ENCODE peak calls at places on chromosome 21, in four cellular contexts. K is SK-N-SH; A is CD4-positive, CD25-positive, alpha-beta regulatory T cell; M is fibroblast of pulmonary artery. F is an unnamed sample.

GRCh38 chr21:36696640-36697472 is 2.1 kb upstream of the SIM2 start:
- DNase-seq in K (peak; percentile 43), M (no peak), A (no peak), F (no peak)

GRCh38 chr21:15241997-15242767 is 177.4 kb upstream of the NRIP1 start:
- DNase-seq in K (no peak), M (no peak), A (no peak), F (no peak)

GRCh38 chr21:33894736-33895288 is 20.8 kb downstream of the ATP5PO start:
- DNase-seq in M (peak; percentile 92), A (peak; percentile 43), K (peak; percentile 88), F (peak; percentile 83)

GRCh38 chr21:25375675-25376074 is 231.6 kb downstream of the MRPL39 start:
- DNase-seq in K (no peak), A (no peak), M (peak; percentile 55), F (no peak)

GRCh38 chr21:44461438-44462089 is 6.3 kb downstream of the LRRC3 start:
- DNase-seq in K (peak; percentile 50), A (no peak), M (no peak), F (no peak)

GRCh38 chr21:45819478-45820170 is 161.9 kb upstream of the COL6A1 start:
- DNase-seq in K (peak; percentile 83), M (no peak), A (no peak), F (no peak)

GRCh38 chr21:18722193-18722592 is 318.6 kb upstream of the TMPRSS15 start:
- DNase-seq in M (no peak), A (no peak), K (no peak), F (no peak)

GRCh38 chr21:44616591-44616926 is 4.7 kb downstream of the KRTAP10-8 start:
- DNase-seq in K (no peak), A (no peak), M (no peak), F (no peak)

GRCh38 chr21:46675595-46676280 is 40.3 kb downstream of the PRMT2 start:
- DNase-seq in K (no peak), A (no peak), M (peak; percentile 8), F (no peak)

GRCh38 chr21:28099296-28099695 is 893.4 kb downstream of the LTN1 start:
- DNase-seq in A (no peak), M (peak; percentile 67), K (no peak), F (no peak)

GRCh38 chr21:21481238-21481637 is 483.0 kb downstream of the NCAM2 start:
- DNase-seq in K (no peak), M (peak; percentile 32), A (no peak), F (no peak)

GRCh38 chr21:39660191-39660590 is 47.5 kb downstream of the B3GALT5 start:
- DNase-seq in K (peak; percentile 70), A (no peak), M (peak; percentile 28), F (no peak)
- H3K4me3 ChIP-seq in K (no peak overlapping the region), A (no peak overlapping the region), M (no peak overlapping the region), F (no peak overlapping the region)

DNA sequence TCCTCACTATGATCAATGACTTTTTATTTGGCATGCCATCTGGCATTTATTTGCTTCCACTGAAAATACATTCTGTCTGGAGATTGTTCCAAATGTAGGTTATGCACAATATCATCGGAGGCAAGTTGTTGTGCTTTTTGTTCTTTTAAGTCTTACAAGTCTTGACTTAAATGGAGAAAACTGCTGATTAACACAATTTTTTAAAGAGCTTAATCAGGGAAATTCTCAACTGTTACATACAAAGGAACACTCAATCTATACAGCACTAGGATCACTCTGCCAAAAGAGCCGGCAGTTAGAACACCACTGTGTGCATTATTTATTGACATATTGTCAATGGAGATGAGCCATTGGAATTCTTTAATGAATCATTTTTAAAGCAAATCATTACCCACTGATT is 19.2 kb downstream of the CYYR1 start:
- DNase-seq in A (no peak), M (no peak), K (no peak), F (no peak)
- H3K4me3 ChIP-seq in A (no peak overlapping the region), M (no peak overlapping the region), K (no peak overlapping the region), F (no peak overlapping the region)

GRCh38 chr21:42962360-42963007 is 11.9 kb upstream of the PKNOX1 start:
- DNase-seq in K (no peak), M (no peak), A (no peak), F (no peak)

GRCh38 chr21:42959754-42960153 is 14.6 kb upstream of the PKNOX1 start:
- DNase-seq in M (no peak), K (no peak), A (no peak), F (no peak)

DNA sequence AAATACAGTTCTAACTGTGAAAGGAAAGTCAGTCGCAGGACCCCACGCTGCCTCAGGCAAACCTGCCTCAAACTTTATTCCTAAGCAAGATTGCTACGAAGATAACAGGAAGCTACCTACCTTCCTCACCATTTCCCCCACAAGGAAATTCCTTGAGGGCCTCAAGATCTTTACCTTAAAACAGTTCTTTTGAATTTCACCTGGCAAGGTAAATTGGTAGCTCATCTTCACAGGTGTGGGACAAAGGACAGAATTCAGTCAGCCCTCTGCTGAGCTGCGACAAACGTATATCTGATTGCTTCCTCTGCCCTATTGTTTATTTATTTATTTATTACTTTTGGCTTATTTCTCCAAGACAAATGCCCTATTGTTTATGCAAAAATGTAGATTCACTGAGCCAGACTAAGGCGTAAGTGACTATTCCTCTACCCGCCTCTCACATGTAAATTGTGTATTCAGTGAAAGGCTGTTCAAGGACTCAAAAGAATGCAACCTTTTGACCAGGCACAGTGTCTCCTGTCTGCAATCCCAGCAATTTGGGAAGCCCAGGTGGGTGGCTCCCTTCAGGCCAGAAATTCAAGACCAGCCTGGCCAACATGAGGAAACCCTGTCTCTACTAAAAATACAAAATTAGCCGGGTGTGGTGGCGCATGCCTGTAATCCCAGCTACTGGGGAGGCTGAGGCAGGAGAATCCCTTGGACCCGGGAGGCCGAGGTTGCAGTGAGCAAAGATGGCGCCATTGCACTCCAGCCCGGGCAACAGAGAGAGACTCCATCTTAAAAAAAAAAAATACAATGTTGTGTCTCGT is 17.3 kb upstream of the PKNOX1 start:
- DNase-seq in M (no peak), A (no peak), K (no peak), F (no peak)
- H3K4me3 ChIP-seq in M (no peak overlapping the region), A (no peak overlapping the region), K (no peak overlapping the region), F (no peak overlapping the region)

GRCh38 chr21:31190516-31190915 is 152.2 kb upstream of the KRTAP19-8 start:
- DNase-seq in M (no peak), A (no peak), K (no peak), F (no peak)
- H3K4me3 ChIP-seq in M (no peak overlapping the region), A (peak overlapping the region; percentile 86), K (no peak overlapping the region), F (no peak overlapping the region)

DNA sequence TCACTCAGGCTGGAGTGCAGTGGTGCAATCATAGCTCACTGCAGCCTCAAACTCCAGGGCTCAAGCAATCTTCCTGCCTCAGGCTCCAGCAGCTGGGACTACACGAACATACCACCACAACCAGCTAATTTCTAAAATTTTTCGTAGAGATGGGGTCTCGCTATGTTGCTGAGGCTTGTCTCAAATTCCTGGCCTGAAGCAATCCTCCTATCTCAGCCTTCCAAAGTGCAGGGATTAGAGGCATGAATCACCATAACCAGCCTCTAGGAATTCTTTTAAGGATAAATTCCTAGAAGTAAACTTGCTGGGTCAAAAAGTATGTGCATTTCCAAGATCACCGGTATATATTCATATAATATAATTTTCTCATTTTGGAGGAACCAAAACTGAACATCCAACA is 17.6 kb upstream of the HUNK start:
- DNase-seq in K (no peak), A (no peak), M (no peak), F (no peak)
- H3K4me3 ChIP-seq in K (no peak overlapping the region), A (no peak overlapping the region), M (no peak overlapping the region), F (no peak overlapping the region)

DNA sequence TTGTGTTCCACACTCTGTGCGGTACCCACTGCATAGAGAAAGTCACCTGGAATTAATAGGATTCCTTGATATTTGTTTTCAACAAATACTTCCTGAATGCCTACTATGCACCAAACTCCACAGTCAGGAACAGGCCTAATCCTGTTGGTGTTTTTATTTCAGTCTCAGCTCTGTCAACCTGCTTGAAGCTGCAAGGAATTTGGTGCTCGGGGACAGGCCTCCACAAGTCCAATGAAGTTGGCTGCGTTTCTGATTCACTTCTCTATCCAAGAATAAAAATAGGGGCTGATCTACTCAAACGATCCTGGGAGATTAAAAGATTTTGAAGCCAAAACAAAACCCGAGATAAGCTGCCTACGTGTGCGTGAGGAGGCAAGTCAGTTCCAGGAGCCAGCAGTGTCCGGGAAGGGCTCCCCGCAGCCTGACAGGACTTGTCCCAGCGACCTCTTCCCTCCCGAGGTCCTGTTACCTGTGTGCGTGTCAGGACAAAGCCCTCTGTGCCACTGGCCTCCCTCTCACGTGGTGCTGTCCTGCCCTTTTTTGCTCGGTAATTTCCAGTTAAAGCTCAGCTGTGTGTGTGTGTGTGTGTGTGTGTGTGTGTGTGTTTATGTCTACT is 98.0 kb downstream of the ETS2 start:
- DNase-seq in M (no peak), A (no peak), K (no peak), F (no peak)
- H3K4me3 ChIP-seq in M (no peak overlapping the region), A (no peak overlapping the region), K (no peak overlapping the region), F (no peak overlapping the region)

DNA sequence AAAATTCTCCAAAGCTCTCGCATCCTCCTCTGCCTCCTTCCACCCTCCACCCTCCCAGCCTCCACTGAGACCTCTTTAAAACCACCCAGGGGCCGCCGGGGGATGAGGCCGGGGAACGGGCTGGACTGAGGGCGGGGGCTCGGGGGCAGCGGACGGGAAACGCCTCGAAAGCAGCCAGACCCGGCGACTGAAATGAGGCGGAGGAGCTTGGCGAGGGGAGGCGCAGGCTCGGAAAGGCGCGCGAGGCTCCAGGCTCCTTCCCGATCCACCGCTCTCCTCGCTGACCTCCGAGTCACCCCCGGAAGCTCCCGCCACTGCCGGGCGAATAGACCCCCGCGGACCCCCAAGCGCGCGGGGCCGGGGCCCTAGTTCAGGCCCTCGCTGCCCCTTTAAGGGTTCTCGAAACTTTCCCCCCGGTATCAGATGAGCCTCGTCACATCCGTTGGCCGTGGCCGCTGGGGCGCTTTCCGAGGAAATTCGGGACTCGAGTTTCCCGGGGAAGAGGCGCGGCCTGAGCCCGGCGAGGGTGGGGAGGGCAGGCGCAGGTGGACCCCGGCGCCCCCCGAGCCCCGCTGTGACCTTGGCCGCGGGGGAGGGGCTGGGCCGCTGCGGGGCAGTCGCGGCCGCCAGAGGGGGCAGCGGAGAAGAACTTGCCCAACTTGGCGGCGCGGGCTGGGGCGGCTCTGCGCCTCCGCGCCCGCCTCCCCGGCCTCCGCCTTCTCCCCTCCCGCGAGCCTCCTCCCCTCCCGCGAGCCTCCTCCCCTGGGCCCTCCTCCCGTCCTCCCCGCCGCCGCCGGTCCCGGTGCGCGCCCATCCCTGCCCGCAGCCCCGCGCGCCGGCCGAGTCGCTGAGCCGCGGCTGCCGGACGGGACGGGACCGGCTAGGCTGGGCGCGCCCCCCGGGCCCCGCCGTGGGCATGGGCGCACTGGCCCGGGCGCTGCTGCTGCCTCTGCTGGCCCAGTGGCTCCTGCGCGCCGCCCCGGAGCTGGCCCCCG is at the start of gene BACE2:
- DNase-seq in A (no peak), M (peak; percentile 74), K (peak; percentile 70), F (peak; percentile 41)
- H3K4me3 ChIP-seq in A (no peak within 1 kb of the TSS), M (peak within 1 kb of the TSS; percentile 72), K (peak within 1 kb of the TSS; percentile 49), F (peak within 1 kb of the TSS; percentile 52)